ENCODE peak calls at places on chromosome 3, in nine cellular contexts. R, T, U, C, L, H, D, A and Z are unnamed samples.

GRCh38 chr3:12681586-12682371 is 17.9 kb upstream of the RAF1 start:
- DNase-seq in H (no peak), D (peak), A (no peak), U (no peak), T (peak), L (no peak), C (no peak), R (no peak), Z (peak)

GRCh38 chr3:105254154-105254553 is 112.6 kb upstream of the ALCAM start:
- DNase-seq in C (no peak), H (no peak), R (no peak), D (no peak), T (no peak), A (no peak), L (no peak), U (no peak), Z (no peak)

GRCh38 chr3:169286214-169286613 is 377.3 kb downstream of the MECOM start:
- DNase-seq in R (no peak), D (no peak), U (no peak), C (no peak), H (no peak), A (no peak), T (peak), L (no peak), Z (no peak)

GRCh38 chr3:120615863-120616599 is 19.9 kb downstream of the NDUFB4 start:
- DNase-seq in A (no peak), L (no peak), T (peak), C (peak), D (peak), H (no peak), R (peak), U (no peak), Z (peak)

GRCh38 chr3:131806736-131807135 is 228.1 kb downstream of the CPNE4 start:
- DNase-seq in L (no peak), R (no peak), U (no peak), D (no peak), T (no peak), C (no peak), A (no peak), H (no peak), Z (no peak)

GRCh38 chr3:105527949-105528348 is 161.2 kb downstream of the ALCAM start:
- DNase-seq in A (no peak), D (peak), R (no peak), T (no peak), C (no peak), L (no peak), H (peak), U (no peak), Z (peak)

GRCh38 chr3:158713094-158713499 is 19.2 kb downstream of the RARRES1 start:
- DNase-seq in H (no peak), C (peak), D (no peak), A (no peak), U (no peak), R (peak), L (peak), T (peak), Z (peak)

GRCh38 chr3:37183976-37184375 is 9.6 kb upstream of the LRRFIP2 start:
- DNase-seq in T (peak), C (no peak), L (no peak), D (peak), U (no peak), R (peak), H (no peak), A (no peak), Z (peak)

GRCh38 chr3:22361465-22361864 is 610.5 kb upstream of the ZNF385D start:
- DNase-seq in D (peak), T (peak), H (no peak), A (no peak), R (no peak), U (no peak), L (no peak), C (no peak), Z (peak)

GRCh38 chr3:114624047-114624445 is 330.2 kb downstream of the TIGIT start:
- DNase-seq in H (no peak), R (peak), L (no peak), C (peak), D (peak), U (no peak), A (no peak), T (peak), Z (peak)

GRCh38 chr3:39196034-39196433 is 3.6 kb upstream of the XIRP1 start:
- DNase-seq in L (no peak), C (no peak), D (no peak), H (no peak), U (no peak), R (no peak), T (no peak), A (no peak), Z (no peak)

GRCh38 chr3:177589041-177589650 is 391.9 kb upstream of the TBL1XR1 start:
- DNase-seq in H (no peak), D (no peak), L (no peak), C (no peak), A (no peak), U (no peak), R (no peak), T (no peak), Z (peak)

GRCh38 chr3:27659279-27660021 is 62.7 kb downstream of the EOMES start:
- DNase-seq in R (no peak), H (peak), T (peak), L (peak), A (peak), U (peak), C (peak), D (peak), Z (peak)

GRCh38 chr3:42982645-42983412 is 3.7 kb downstream of the GASK1A start:
- DNase-seq in U (no peak), T (no peak), L (no peak), D (no peak), H (no peak), R (no peak), C (no peak), A (no peak), Z (no peak)

GRCh38 chr3:140216249-140216648 is 281.3 kb downstream of the CLSTN2 start:
- DNase-seq in C (no peak), R (no peak), U (no peak), T (no peak), L (no peak), A (no peak), D (peak), H (no peak), Z (no peak)

GRCh38 chr3:34212175-34212574 is 413.7 kb downstream of the PDCD6IP start:
- DNase-seq in T (peak), L (no peak), U (no peak), A (no peak), D (peak), H (no peak), C (no peak), R (no peak), Z (no peak)

GRCh38 chr3:121473001-121473400 is 72.8 kb downstream of the POLQ start:
- DNase-seq in R (no peak), A (no peak), L (no peak), D (no peak), H (no peak), U (no peak), T (no peak), C (no peak), Z (no peak)

GRCh38 chr3:119911748-119912147 is 129.8 kb downstream of the NR1I2 start:
- DNase-seq in T (no peak), U (no peak), D (no peak), L (no peak), H (no peak), C (no peak), A (no peak), R (no peak), Z (no peak)

GRCh38 chr3:109018828-109019227 is 65.1 kb upstream of the GUCA1C start:
- DNase-seq in A (no peak), R (no peak), C (no peak), H (no peak), U (peak), T (no peak), D (peak), L (no peak), Z (no peak)

GRCh38 chr3:126287171-126287535 is 70.1 kb downstream of the KLF15 start:
- DNase-seq in R (no peak), A (no peak), D (no peak), C (no peak), L (no peak), U (no peak), T (no peak), H (no peak), Z (no peak)

GRCh38 chr3:133276594-133276993 is 123.3 kb upstream of the BFSP2 start:
- DNase-seq in U (peak), R (no peak), C (no peak), H (no peak), L (no peak), T (no peak), A (no peak), D (no peak), Z (no peak)

GRCh38 chr3:156726456-156726855 is 52.1 kb downstream of the TIPARP start:
- DNase-seq in C (no peak), U (no peak), H (no peak), L (no peak), A (no peak), T (no peak), D (no peak), R (no peak), Z (no peak)

GRCh38 chr3:184337315-184337714 is at the start of gene FAM131A:
- DNase-seq in C (peak), A (no peak), D (no peak), U (no peak), L (peak), H (no peak), T (peak), R (no peak), Z (no peak)

GRCh38 chr3:121483290-121483689 is 62.5 kb downstream of the POLQ start:
- DNase-seq in R (no peak), C (no peak), H (no peak), A (no peak), L (no peak), D (peak), T (peak), U (no peak), Z (peak)

GRCh38 chr3:64388886-64389285 is 163.6 kb upstream of the PRICKLE2 start:
- DNase-seq in U (no peak), R (no peak), T (no peak), A (no peak), C (no peak), L (no peak), D (no peak), H (no peak), Z (peak)

GRCh38 chr3:194711913-194712312 is 26.2 kb downstream of the FAM43A start:
- DNase-seq in C (no peak), A (no peak), T (peak), D (peak), H (peak), R (peak), U (no peak), L (no peak), Z (peak)

GRCh38 chr3:150149651-150150051 is 179.0 kb upstream of the PFN2 start:
- DNase-seq in U (no peak), R (no peak), T (peak), L (no peak), C (no peak), A (no peak), H (no peak), D (peak), Z (peak)

GRCh38 chr3:186099178-186099577 is 9.7 kb downstream of the ETV5 start:
- DNase-seq in R (peak), T (peak), H (no peak), C (peak), D (peak), A (no peak), U (peak), L (no peak), Z (peak)

GRCh38 chr3:34212671-34213070 is 414.2 kb downstream of the PDCD6IP start:
- DNase-seq in L (no peak), R (no peak), D (peak), H (no peak), A (no peak), U (no peak), C (no peak), T (peak), Z (peak)

GRCh38 chr3:139672247-139672646 is 5.5 kb downstream of the NMNAT3 start:
- DNase-seq in T (no peak), D (no peak), C (no peak), A (no peak), L (no peak), R (no peak), U (no peak), H (no peak), Z (no peak)

GRCh38 chr3:177833392-177833791 is 636.1 kb upstream of the TBL1XR1 start:
- DNase-seq in L (no peak), H (no peak), R (no peak), C (no peak), U (no peak), A (no peak), T (no peak), D (no peak), Z (no peak)

GRCh38 chr3:13452490-13453335 is 27.4 kb upstream of the HDAC11 start:
- DNase-seq in H (peak), A (peak), R (no peak), T (peak), C (no peak), D (peak), U (peak), L (peak), Z (peak)

GRCh38 chr3:124415471-124415960 is 314.7 kb upstream of the UMPS start:
- DNase-seq in R (no peak), A (no peak), L (no peak), C (no peak), U (no peak), D (no peak), T (no peak), H (no peak), Z (no peak)

GRCh38 chr3:43707266-43707665 is 16.5 kb downstream of the ABHD5 start:
- DNase-seq in U (no peak), D (no peak), A (no peak), C (no peak), L (no peak), T (peak), R (no peak), H (no peak), Z (peak)

GRCh38 chr3:72738752-72739520 is 109.3 kb downstream of the SHQ1 start:
- DNase-seq in U (peak), T (no peak), H (no peak), L (peak), R (no peak), A (peak), C (peak), D (no peak), Z (no peak)

GRCh38 chr3:13197281-13197680 is 124.1 kb upstream of the IQSEC1 start:
- DNase-seq in D (no peak), A (no peak), L (no peak), C (no peak), R (no peak), T (no peak), U (no peak), H (no peak), Z (no peak)

GRCh38 chr3:129003578-129004112 is 2.5 kb downstream of the EFCC1 start:
- DNase-seq in U (peak), L (peak), C (no peak), A (peak), H (peak), T (no peak), D (no peak), R (no peak), Z (no peak)
- H3K4me3 ChIP-seq in U (peak), L (no peak), C (peak), A (peak), H (peak), T (no peak), D (no peak), R (no peak), Z (no peak)

DNA sequence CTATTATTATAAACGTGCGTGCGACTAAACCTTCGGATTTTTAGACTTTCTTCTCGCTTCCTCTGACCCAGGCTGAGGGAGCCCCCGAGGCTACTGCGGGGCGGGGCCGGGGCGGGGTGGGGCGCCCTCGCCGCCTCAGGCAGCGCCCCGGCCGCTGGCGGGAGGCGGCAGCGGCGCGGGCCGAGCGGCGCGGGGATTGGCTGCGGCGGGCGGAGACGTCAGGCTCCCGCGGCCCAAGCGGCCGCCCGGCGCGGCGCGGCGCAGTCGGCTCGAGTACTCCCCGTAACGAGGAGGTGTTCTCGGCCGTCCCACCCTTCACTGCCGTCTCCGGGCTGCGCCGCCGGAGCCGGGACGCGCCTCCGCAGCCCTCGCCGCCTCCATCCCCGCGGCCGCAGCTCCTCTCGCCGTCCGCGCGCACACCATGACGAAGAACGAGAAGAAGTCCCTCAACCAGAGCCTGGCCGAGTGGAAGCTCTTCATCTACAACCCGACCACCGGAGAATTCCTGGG is at the start of gene ATP1B3:
- DNase-seq in A (peak), T (peak), U (peak), L (peak), H (peak), D (peak), R (no peak), C (peak), Z (peak)
- TF ChIP-seq CTCF in A (no peak), T (no peak), U (no peak), L (no peak), H (no peak), D (no peak), R (no peak), C (no peak), Z (no peak)

GRCh38 chr3:49500408-49501257 is 30.6 kb downstream of the DAG1 start:
- DNase-seq in H (peak), L (no peak), R (peak), D (peak), T (peak), U (no peak), A (no peak), C (peak), Z (peak)
- H3K4me3 ChIP-seq in H (no peak), L (no peak), R (no peak), D (no peak), T (no peak), U (no peak), A (no peak), C (peak), Z (no peak)

GRCh38 chr3:122941233-122942206 is 86.0 kb downstream of the SEMA5B start:
- DNase-seq in R (no peak), A (no peak), U (no peak), D (peak), L (no peak), H (no peak), T (peak), C (no peak), Z (no peak)
- TF ChIP-seq CTCF in R (no peak), A (no peak), U (peak), D (peak), L (no peak), H (peak), T (peak), C (peak), Z (peak)